ENCODE peak calls at places on chromosomes 3 and 15, in five cellular contexts. One of them, this sample, is unnamed.

GRCh38 chr3:46019707-46020106 is 7.6 kb downstream of the XCR1 start:
- DNase-seq in activated effector memory CD4-positive, alpha-beta T cell treated with anti-CD3 and anti-CD28 coated beads, Interleukin-2, amount 50 U/mL, for 16 hours: no peak
- DNase-seq in colonic mucosa: no peak
- DNase-seq in AG09319: no peak
- DNase-seq in stimulated activated CD4-positive, alpha-beta T cell treated with anti-CD3 and anti-CD28 coated beads, Interleukin-15, amount 100 ng/mL, for 24 hours: peak
- DNase-seq in this sample: no peak

GRCh38 chr3:85603378-85603777 is 644.6 kb downstream of the CADM2 start:
- DNase-seq in colonic mucosa: no peak
- DNase-seq in stimulated activated CD4-positive, alpha-beta T cell treated with anti-CD3 and anti-CD28 coated beads, Interleukin-15, amount 100 ng/mL, for 24 hours: no peak
- DNase-seq in AG09319: no peak
- DNase-seq in activated effector memory CD4-positive, alpha-beta T cell treated with anti-CD3 and anti-CD28 coated beads, Interleukin-2, amount 50 U/mL, for 16 hours: no peak
- DNase-seq in this sample: no peak

GRCh38 chr15:70299931-70300858 is 202.5 kb upstream of the TLE3 start:
- DNase-seq in activated effector memory CD4-positive, alpha-beta T cell treated with anti-CD3 and anti-CD28 coated beads, Interleukin-2, amount 50 U/mL, for 16 hours: peak
- DNase-seq in AG09319: no peak
- DNase-seq in stimulated activated CD4-positive, alpha-beta T cell treated with anti-CD3 and anti-CD28 coated beads, Interleukin-15, amount 100 ng/mL, for 24 hours: peak
- DNase-seq in colonic mucosa: no peak
- DNase-seq in this sample: no peak

GRCh38 chr15:96792216-96792615 is 461.7 kb downstream of the NR2F2 start:
- DNase-seq in stimulated activated CD4-positive, alpha-beta T cell treated with anti-CD3 and anti-CD28 coated beads, Interleukin-15, amount 100 ng/mL, for 24 hours: no peak
- DNase-seq in activated effector memory CD4-positive, alpha-beta T cell treated with anti-CD3 and anti-CD28 coated beads, Interleukin-2, amount 50 U/mL, for 16 hours: no peak
- DNase-seq in AG09319: no peak
- DNase-seq in colonic mucosa: no peak
- DNase-seq in this sample: no peak

GRCh38 chr3:197151562-197151961 is 121.9 kb upstream of the MELTF start:
- DNase-seq in stimulated activated CD4-positive, alpha-beta T cell treated with anti-CD3 and anti-CD28 coated beads, Interleukin-15, amount 100 ng/mL, for 24 hours: no peak
- DNase-seq in activated effector memory CD4-positive, alpha-beta T cell treated with anti-CD3 and anti-CD28 coated beads, Interleukin-2, amount 50 U/mL, for 16 hours: no peak
- DNase-seq in AG09319: peak
- DNase-seq in colonic mucosa: no peak
- DNase-seq in this sample: peak

GRCh38 chr3:139537325-139537724 is 2.2 kb downstream of the RBP1 start:
- DNase-seq in AG09319: no peak
- DNase-seq in stimulated activated CD4-positive, alpha-beta T cell treated with anti-CD3 and anti-CD28 coated beads, Interleukin-15, amount 100 ng/mL, for 24 hours: no peak
- DNase-seq in colonic mucosa: no peak
- DNase-seq in activated effector memory CD4-positive, alpha-beta T cell treated with anti-CD3 and anti-CD28 coated beads, Interleukin-2, amount 50 U/mL, for 16 hours: no peak
- DNase-seq in this sample: no peak

GRCh38 chr3:185837409-185837808 is 12.6 kb upstream of the IGF2BP2 start:
- DNase-seq in activated effector memory CD4-positive, alpha-beta T cell treated with anti-CD3 and anti-CD28 coated beads, Interleukin-2, amount 50 U/mL, for 16 hours: no peak
- DNase-seq in AG09319: no peak
- DNase-seq in colonic mucosa: no peak
- DNase-seq in stimulated activated CD4-positive, alpha-beta T cell treated with anti-CD3 and anti-CD28 coated beads, Interleukin-15, amount 100 ng/mL, for 24 hours: no peak
- DNase-seq in this sample: no peak

GRCh38 chr3:59772416-59773408 is 722.9 kb upstream of the CFAP20DC start:
- DNase-seq in activated effector memory CD4-positive, alpha-beta T cell treated with anti-CD3 and anti-CD28 coated beads, Interleukin-2, amount 50 U/mL, for 16 hours: peak
- DNase-seq in colonic mucosa: no peak
- DNase-seq in stimulated activated CD4-positive, alpha-beta T cell treated with anti-CD3 and anti-CD28 coated beads, Interleukin-15, amount 100 ng/mL, for 24 hours: peak
- DNase-seq in AG09319: no peak
- DNase-seq in this sample: no peak

GRCh38 chr3:9204253-9205005 is 45.0 kb downstream of the SRGAP3 start:
- DNase-seq in AG09319: no peak
- DNase-seq in activated effector memory CD4-positive, alpha-beta T cell treated with anti-CD3 and anti-CD28 coated beads, Interleukin-2, amount 50 U/mL, for 16 hours: no peak
- DNase-seq in stimulated activated CD4-positive, alpha-beta T cell treated with anti-CD3 and anti-CD28 coated beads, Interleukin-15, amount 100 ng/mL, for 24 hours: no peak
- DNase-seq in colonic mucosa: no peak
- DNase-seq in this sample: no peak

GRCh38 chr15:75042730-75043508 is 19.5 kb downstream of the PPCDC start:
- DNase-seq in activated effector memory CD4-positive, alpha-beta T cell treated with anti-CD3 and anti-CD28 coated beads, Interleukin-2, amount 50 U/mL, for 16 hours: peak
- DNase-seq in AG09319: no peak
- DNase-seq in colonic mucosa: peak
- DNase-seq in stimulated activated CD4-positive, alpha-beta T cell treated with anti-CD3 and anti-CD28 coated beads, Interleukin-15, amount 100 ng/mL, for 24 hours: peak
- DNase-seq in this sample: no peak

GRCh38 chr3:10697918-10698317 is 118.1 kb upstream of the SLC6A11 start:
- DNase-seq in stimulated activated CD4-positive, alpha-beta T cell treated with anti-CD3 and anti-CD28 coated beads, Interleukin-15, amount 100 ng/mL, for 24 hours: no peak
- DNase-seq in colonic mucosa: no peak
- DNase-seq in activated effector memory CD4-positive, alpha-beta T cell treated with anti-CD3 and anti-CD28 coated beads, Interleukin-2, amount 50 U/mL, for 16 hours: no peak
- DNase-seq in AG09319: no peak
- DNase-seq in this sample: no peak

GRCh38 chr15:39657714-39658113 is 76.8 kb downstream of the THBS1 start:
- DNase-seq in colonic mucosa: no peak
- DNase-seq in activated effector memory CD4-positive, alpha-beta T cell treated with anti-CD3 and anti-CD28 coated beads, Interleukin-2, amount 50 U/mL, for 16 hours: no peak
- DNase-seq in stimulated activated CD4-positive, alpha-beta T cell treated with anti-CD3 and anti-CD28 coated beads, Interleukin-15, amount 100 ng/mL, for 24 hours: no peak
- DNase-seq in AG09319: no peak
- DNase-seq in this sample: no peak

GRCh38 chr15:39586387-39587171 is 5.7 kb downstream of the THBS1 start:
- DNase-seq in AG09319: peak
- DNase-seq in activated effector memory CD4-positive, alpha-beta T cell treated with anti-CD3 and anti-CD28 coated beads, Interleukin-2, amount 50 U/mL, for 16 hours: no peak
- DNase-seq in stimulated activated CD4-positive, alpha-beta T cell treated with anti-CD3 and anti-CD28 coated beads, Interleukin-15, amount 100 ng/mL, for 24 hours: no peak
- DNase-seq in colonic mucosa: no peak
- DNase-seq in this sample: no peak

GRCh38 chr3:49718419-49719213 is 868 bp downstream of the AMIGO3 start:
- DNase-seq in AG09319: no peak
- DNase-seq in activated effector memory CD4-positive, alpha-beta T cell treated with anti-CD3 and anti-CD28 coated beads, Interleukin-2, amount 50 U/mL, for 16 hours: no peak
- DNase-seq in colonic mucosa: no peak
- DNase-seq in stimulated activated CD4-positive, alpha-beta T cell treated with anti-CD3 and anti-CD28 coated beads, Interleukin-15, amount 100 ng/mL, for 24 hours: peak
- DNase-seq in this sample: no peak

GRCh38 chr3:33058780-33059179 is 38.2 kb downstream of the GLB1 start:
- DNase-seq in stimulated activated CD4-positive, alpha-beta T cell treated with anti-CD3 and anti-CD28 coated beads, Interleukin-15, amount 100 ng/mL, for 24 hours: no peak
- DNase-seq in AG09319: no peak
- DNase-seq in colonic mucosa: no peak
- DNase-seq in activated effector memory CD4-positive, alpha-beta T cell treated with anti-CD3 and anti-CD28 coated beads, Interleukin-2, amount 50 U/mL, for 16 hours: no peak
- DNase-seq in this sample: no peak

GRCh38 chr3:126473292-126474168 is 2.2 kb downstream of the ZXDC start:
- DNase-seq in activated effector memory CD4-positive, alpha-beta T cell treated with anti-CD3 and anti-CD28 coated beads, Interleukin-2, amount 50 U/mL, for 16 hours: peak
- DNase-seq in colonic mucosa: no peak
- DNase-seq in stimulated activated CD4-positive, alpha-beta T cell treated with anti-CD3 and anti-CD28 coated beads, Interleukin-15, amount 100 ng/mL, for 24 hours: peak
- DNase-seq in AG09319: no peak
- DNase-seq in this sample: no peak

GRCh38 chr3:197364410-197365071 is 66.1 kb upstream of the DLG1 start:
- DNase-seq in colonic mucosa: no peak
- DNase-seq in activated effector memory CD4-positive, alpha-beta T cell treated with anti-CD3 and anti-CD28 coated beads, Interleukin-2, amount 50 U/mL, for 16 hours: peak
- DNase-seq in stimulated activated CD4-positive, alpha-beta T cell treated with anti-CD3 and anti-CD28 coated beads, Interleukin-15, amount 100 ng/mL, for 24 hours: no peak
- DNase-seq in AG09319: no peak
- DNase-seq in this sample: no peak

This sample was measured in NCI-H774.